ENCODE peak calls at places on chromosomes 16 and 17, in nine cellular contexts. N, Z, E, W, M, T, K, Q and L are unnamed samples.

GRCh38 chr17:73690581-73691135 is 46.4 kb upstream of the SDK2 start:
- DNase-seq in N (no peak), Z (no peak), E (no peak), W (no peak), M (no peak), T (no peak), K (no peak), Q (no peak), L (no peak)

GRCh38 chr16:85582177-85582888 is 30.8 kb upstream of the GSE1 start:
- DNase-seq in N (no peak), Z (no peak), E (no peak), W (no peak), M (no peak), T (no peak), K (no peak), Q (no peak), L (no peak)

GRCh38 chr17:77286641-77287431 is 146.1 kb downstream of the SEC14L1 start:
- DNase-seq in N (no peak), Z (no peak), E (no peak), W (peak; percentile 86), M (no peak), T (no peak), K (no peak), Q (peak; percentile 99), L (peak; percentile 41)

GRCh38 chr16:51045186-51045585 is 105.9 kb downstream of the SALL1 start:
- DNase-seq in N (no peak), Z (no peak), E (no peak), W (no peak), M (no peak), T (peak; percentile 12), K (no peak), Q (no peak), L (no peak)

GRCh38 chr16:50505714-50506542 is 42.3 kb upstream of the NKD1 start:
- DNase-seq in N (no peak), Z (no peak), E (no peak), W (no peak), M (peak; percentile 42), T (no peak), K (no peak), Q (no peak), L (no peak)

GRCh38 chr17:82216301-82217119 is 3.9 kb upstream of the CCDC57 start:
- DNase-seq in N (no peak), Z (no peak), E (no peak), W (peak; percentile 87), M (no peak), T (peak; percentile 86), K (peak; percentile 84), Q (peak; percentile 92), L (peak; percentile 79)

GRCh38 chr17:81831957-81832607 is 1.0 kb downstream of the MCRIP1 start:
- DNase-seq in N (no peak), Z (peak; percentile 54), E (no peak), W (no peak), M (peak; percentile 61), T (no peak), K (no peak), Q (no peak), L (no peak)

GRCh38 chr17:75036643-75037268 is 10.0 kb downstream of the ATP5PD start:
- DNase-seq in N (peak; percentile 51), Z (peak; percentile 97), E (no peak), W (peak; percentile 86), M (peak; percentile 92), T (peak; percentile 85), K (no peak), Q (peak; percentile 99), L (peak; percentile 73)

GRCh38 chr17:79630821-79631639 is 20.2 kb upstream of the RBFOX3 start:
- DNase-seq in N (peak; percentile 26), Z (peak; percentile 9), E (no peak), W (no peak), M (peak; percentile 37), T (peak; percentile 68), K (no peak), Q (no peak), L (no peak)

GRCh38 chr17:55577687-55578086 is 66.4 kb upstream of the SMIM36 start:
- DNase-seq in N (no peak), Z (no peak), E (no peak), W (peak; percentile 33), M (no peak), T (no peak), K (no peak), Q (no peak), L (no peak)

GRCh38 chr16:72013389-72013788 is 4.8 kb downstream of the DHODH start:
- DNase-seq in N (no peak), Z (no peak), E (no peak), W (no peak), M (no peak), T (no peak), K (no peak), Q (no peak), L (no peak)

GRCh38 chr16:89375686-89376085 is 114.7 kb downstream of the ANKRD11 start:
- DNase-seq in N (no peak), Z (no peak), E (no peak), W (no peak), M (no peak), T (no peak), K (no peak), Q (peak; percentile 49), L (no peak)

GRCh38 chr16:58123896-58124600 is 5.1 kb downstream of the CFAP20 start:
- DNase-seq in N (no peak), Z (no peak), E (no peak), W (no peak), M (no peak), T (no peak), K (no peak), Q (no peak), L (no peak)

GRCh38 chr16:57315401-57315800 is 30.9 kb upstream of the PLLP start:
- DNase-seq in N (no peak), Z (no peak), E (no peak), W (no peak), M (no peak), T (peak; percentile 38), K (no peak), Q (no peak), L (no peak)

GRCh38 chr17:38511126-38512108 is 83.2 kb downstream of the ARHGAP23 start:
- DNase-seq in N (no peak), Z (no peak), E (no peak), W (no peak), M (no peak), T (no peak), K (peak; percentile 23), Q (no peak), L (no peak)

GRCh38 chr17:12627177-12627629 is 38.5 kb upstream of the MYOCD start:
- DNase-seq in N (no peak), Z (no peak), E (no peak), W (no peak), M (no peak), T (peak; percentile 91), K (peak; percentile 88), Q (peak; percentile 12), L (peak; percentile 71)

GRCh38 chr16:3434373-3434772 is 8.9 kb downstream of the ZNF597 start:
- DNase-seq in N (no peak), Z (no peak), E (no peak), W (no peak), M (no peak), T (no peak), K (no peak), Q (no peak), L (no peak)

GRCh38 chr17:75087558-75088453 is at the start of gene SLC16A5:
- DNase-seq in N (peak; percentile 87), Z (peak; percentile 35), E (no peak), W (peak; percentile 95), M (peak; percentile 75), T (peak; percentile 81), K (no peak), Q (no peak), L (peak; percentile 83)

GRCh38 chr17:66283971-66284370 is 18.4 kb upstream of the PRKCA start:
- DNase-seq in N (no peak), Z (no peak), E (no peak), W (no peak), M (peak; percentile 49), T (no peak), K (no peak), Q (no peak), L (no peak)

GRCh38 chr16:75326333-75326732 is 74.9 kb upstream of the BCAR1 start:
- DNase-seq in N (no peak), Z (no peak), E (no peak), W (no peak), M (peak; percentile 53), T (no peak), K (no peak), Q (no peak), L (no peak)

GRCh38 chr17:46887717-46888116 is 35.2 kb upstream of the GOSR2 start:
- DNase-seq in N (no peak), Z (no peak), E (no peak), W (no peak), M (no peak), T (no peak), K (no peak), Q (no peak), L (no peak)

GRCh38 chr16:54774768-54775167 is 155.9 kb upstream of the IRX5 start:
- DNase-seq in N (no peak), Z (no peak), E (no peak), W (no peak), M (no peak), T (no peak), K (no peak), Q (no peak), L (no peak)

GRCh38 chr17:7266784-7267183 is 4.5 kb upstream of the CLDN7 start:
- DNase-seq in N (no peak), Z (no peak), E (no peak), W (no peak), M (no peak), T (no peak), K (no peak), Q (no peak), L (no peak)

GRCh38 chr16:57700801-57701551 is 6.4 kb downstream of the DRC7 start:
- DNase-seq in N (no peak), Z (no peak), E (no peak), W (no peak), M (no peak), T (peak; percentile 58), K (no peak), Q (no peak), L (no peak)

GRCh38 chr17:58325976-58326468 is 2.6 kb downstream of the TSPOAP1 start:
- DNase-seq in N (no peak), Z (no peak), E (no peak), W (no peak), M (no peak), T (no peak), K (no peak), Q (no peak), L (no peak)